ENCODE peak calls at places on chromosomes 11 and 22, in ten cellular contexts. One of them, this sample, is unnamed.

GRCh38 chr11:44309483-44310197 is at the start of gene ALX4:
- DNase-seq in activated naive CD8-positive, alpha-beta T cell treated with anti-CD3 and anti-CD28 coated beads, Interleukin-2, amount 50 U/mL, for 24 hours: peak
- DNase-seq in activated T-cell treated with anti-CD3 and anti-CD28 coated beads, Interleukin-2, amount 50 U/mL, for 1 hour: no peak
- DNase-seq in GM04504: no peak
- DNase-seq in hypothalamus: no peak
- DNase-seq in T-helper 9 cell: no peak
- DNase-seq in activated CD8-positive, alpha-beta memory T cell treated with anti-CD3 and anti-CD28 coated beads, Interleukin-2, amount 50 U/mL, for 4 hours: no peak
- DNase-seq in activated CD4-positive, alpha-beta memory T cell treated with anti-CD3 and anti-CD28 coated beads, Interleukin-2, amount 10 ng/mL, durations not matched to agents 7 days and 5 days: peak
- DNase-seq in dorsolateral prefrontal cortex: no peak
- DNase-seq in NCI-H524 treated with DMSO at 0.1 percent for 48 hours: no peak
- DNase-seq in this sample: peak

GRCh38 chr11:103623933-103624332 is 412.5 kb upstream of the DDI1 start:
- DNase-seq in activated naive CD8-positive, alpha-beta T cell treated with anti-CD3 and anti-CD28 coated beads, Interleukin-2, amount 50 U/mL, for 24 hours: no peak
- DNase-seq in activated T-cell treated with anti-CD3 and anti-CD28 coated beads, Interleukin-2, amount 50 U/mL, for 1 hour: no peak
- DNase-seq in GM04504: no peak
- DNase-seq in hypothalamus: no peak
- DNase-seq in T-helper 9 cell: no peak
- DNase-seq in activated CD8-positive, alpha-beta memory T cell treated with anti-CD3 and anti-CD28 coated beads, Interleukin-2, amount 50 U/mL, for 4 hours: no peak
- DNase-seq in activated CD4-positive, alpha-beta memory T cell treated with anti-CD3 and anti-CD28 coated beads, Interleukin-2, amount 10 ng/mL, durations not matched to agents 7 days and 5 days: no peak
- DNase-seq in dorsolateral prefrontal cortex: no peak
- DNase-seq in NCI-H524 treated with DMSO at 0.1 percent for 48 hours: no peak
- DNase-seq in this sample: no peak

GRCh38 chr11:107708787-107709186 is 3.1 kb downstream of the SLN start:
- DNase-seq in activated naive CD8-positive, alpha-beta T cell treated with anti-CD3 and anti-CD28 coated beads, Interleukin-2, amount 50 U/mL, for 24 hours: no peak
- DNase-seq in activated T-cell treated with anti-CD3 and anti-CD28 coated beads, Interleukin-2, amount 50 U/mL, for 1 hour: no peak
- DNase-seq in GM04504: no peak
- DNase-seq in hypothalamus: no peak
- DNase-seq in T-helper 9 cell: no peak
- DNase-seq in activated CD8-positive, alpha-beta memory T cell treated with anti-CD3 and anti-CD28 coated beads, Interleukin-2, amount 50 U/mL, for 4 hours: no peak
- DNase-seq in activated CD4-positive, alpha-beta memory T cell treated with anti-CD3 and anti-CD28 coated beads, Interleukin-2, amount 10 ng/mL, durations not matched to agents 7 days and 5 days: no peak
- DNase-seq in dorsolateral prefrontal cortex: no peak
- DNase-seq in NCI-H524 treated with DMSO at 0.1 percent for 48 hours: no peak
- DNase-seq in this sample: no peak

GRCh38 chr11:57321996-57322880 is 2.5 kb downstream of the TNKS1BP1 start:
- DNase-seq in activated naive CD8-positive, alpha-beta T cell treated with anti-CD3 and anti-CD28 coated beads, Interleukin-2, amount 50 U/mL, for 24 hours: no peak
- DNase-seq in activated T-cell treated with anti-CD3 and anti-CD28 coated beads, Interleukin-2, amount 50 U/mL, for 1 hour: no peak
- DNase-seq in GM04504: peak
- DNase-seq in hypothalamus: peak
- DNase-seq in T-helper 9 cell: no peak
- DNase-seq in activated CD8-positive, alpha-beta memory T cell treated with anti-CD3 and anti-CD28 coated beads, Interleukin-2, amount 50 U/mL, for 4 hours: no peak
- DNase-seq in activated CD4-positive, alpha-beta memory T cell treated with anti-CD3 and anti-CD28 coated beads, Interleukin-2, amount 10 ng/mL, durations not matched to agents 7 days and 5 days: no peak
- DNase-seq in dorsolateral prefrontal cortex: peak
- DNase-seq in NCI-H524 treated with DMSO at 0.1 percent for 48 hours: no peak
- DNase-seq in this sample: no peak

GRCh38 chr11:125591659-125592304 is 870 bp upstream of the STT3A start:
- DNase-seq in activated naive CD8-positive, alpha-beta T cell treated with anti-CD3 and anti-CD28 coated beads, Interleukin-2, amount 50 U/mL, for 24 hours: peak
- DNase-seq in activated T-cell treated with anti-CD3 and anti-CD28 coated beads, Interleukin-2, amount 50 U/mL, for 1 hour: peak
- DNase-seq in GM04504: peak
- DNase-seq in hypothalamus: no peak
- DNase-seq in T-helper 9 cell: peak
- DNase-seq in activated CD8-positive, alpha-beta memory T cell treated with anti-CD3 and anti-CD28 coated beads, Interleukin-2, amount 50 U/mL, for 4 hours: peak
- DNase-seq in activated CD4-positive, alpha-beta memory T cell treated with anti-CD3 and anti-CD28 coated beads, Interleukin-2, amount 10 ng/mL, durations not matched to agents 7 days and 5 days: peak
- DNase-seq in dorsolateral prefrontal cortex: no peak
- DNase-seq in NCI-H524 treated with DMSO at 0.1 percent for 48 hours: no peak
- DNase-seq in this sample: peak

GRCh38 chr11:44859528-44859925 is 91.2 kb downstream of the TP53I11 start:
- DNase-seq in activated naive CD8-positive, alpha-beta T cell treated with anti-CD3 and anti-CD28 coated beads, Interleukin-2, amount 50 U/mL, for 24 hours: no peak
- DNase-seq in activated T-cell treated with anti-CD3 and anti-CD28 coated beads, Interleukin-2, amount 50 U/mL, for 1 hour: no peak
- DNase-seq in GM04504: no peak
- DNase-seq in hypothalamus: no peak
- DNase-seq in T-helper 9 cell: no peak
- DNase-seq in activated CD8-positive, alpha-beta memory T cell treated with anti-CD3 and anti-CD28 coated beads, Interleukin-2, amount 50 U/mL, for 4 hours: no peak
- DNase-seq in activated CD4-positive, alpha-beta memory T cell treated with anti-CD3 and anti-CD28 coated beads, Interleukin-2, amount 10 ng/mL, durations not matched to agents 7 days and 5 days: no peak
- DNase-seq in dorsolateral prefrontal cortex: no peak
- DNase-seq in NCI-H524 treated with DMSO at 0.1 percent for 48 hours: no peak
- DNase-seq in this sample: no peak

GRCh38 chr22:43526951-43527350 is 115.1 kb downstream of the MPPED1 start:
- DNase-seq in activated naive CD8-positive, alpha-beta T cell treated with anti-CD3 and anti-CD28 coated beads, Interleukin-2, amount 50 U/mL, for 24 hours: no peak
- DNase-seq in activated T-cell treated with anti-CD3 and anti-CD28 coated beads, Interleukin-2, amount 50 U/mL, for 1 hour: no peak
- DNase-seq in GM04504: no peak
- DNase-seq in hypothalamus: no peak
- DNase-seq in T-helper 9 cell: no peak
- DNase-seq in activated CD8-positive, alpha-beta memory T cell treated with anti-CD3 and anti-CD28 coated beads, Interleukin-2, amount 50 U/mL, for 4 hours: no peak
- DNase-seq in activated CD4-positive, alpha-beta memory T cell treated with anti-CD3 and anti-CD28 coated beads, Interleukin-2, amount 10 ng/mL, durations not matched to agents 7 days and 5 days: no peak
- DNase-seq in dorsolateral prefrontal cortex: no peak
- DNase-seq in NCI-H524 treated with DMSO at 0.1 percent for 48 hours: no peak
- DNase-seq in this sample: no peak

GRCh38 chr22:27032121-27032761 is 374.9 kb downstream of the MIAT start:
- DNase-seq in activated naive CD8-positive, alpha-beta T cell treated with anti-CD3 and anti-CD28 coated beads, Interleukin-2, amount 50 U/mL, for 24 hours: no peak
- DNase-seq in activated T-cell treated with anti-CD3 and anti-CD28 coated beads, Interleukin-2, amount 50 U/mL, for 1 hour: no peak
- DNase-seq in GM04504: no peak
- DNase-seq in hypothalamus: peak
- DNase-seq in T-helper 9 cell: no peak
- DNase-seq in activated CD8-positive, alpha-beta memory T cell treated with anti-CD3 and anti-CD28 coated beads, Interleukin-2, amount 50 U/mL, for 4 hours: no peak
- DNase-seq in activated CD4-positive, alpha-beta memory T cell treated with anti-CD3 and anti-CD28 coated beads, Interleukin-2, amount 10 ng/mL, durations not matched to agents 7 days and 5 days: no peak
- DNase-seq in dorsolateral prefrontal cortex: peak
- DNase-seq in NCI-H524 treated with DMSO at 0.1 percent for 48 hours: peak
- DNase-seq in this sample: peak

GRCh38 chr22:20032407-20032991 is 11.6 kb downstream of the TANGO2 start:
- DNase-seq in activated naive CD8-positive, alpha-beta T cell treated with anti-CD3 and anti-CD28 coated beads, Interleukin-2, amount 50 U/mL, for 24 hours: no peak
- DNase-seq in activated T-cell treated with anti-CD3 and anti-CD28 coated beads, Interleukin-2, amount 50 U/mL, for 1 hour: no peak
- DNase-seq in GM04504: no peak
- DNase-seq in hypothalamus: no peak
- DNase-seq in T-helper 9 cell: no peak
- DNase-seq in activated CD8-positive, alpha-beta memory T cell treated with anti-CD3 and anti-CD28 coated beads, Interleukin-2, amount 50 U/mL, for 4 hours: no peak
- DNase-seq in activated CD4-positive, alpha-beta memory T cell treated with anti-CD3 and anti-CD28 coated beads, Interleukin-2, amount 10 ng/mL, durations not matched to agents 7 days and 5 days: no peak
- DNase-seq in dorsolateral prefrontal cortex: no peak
- DNase-seq in NCI-H524 treated with DMSO at 0.1 percent for 48 hours: no peak
- DNase-seq in this sample: no peak

GRCh38 chr11:85682330-85683305 is 3.4 kb downstream of the CCDC89 start:
- DNase-seq in activated naive CD8-positive, alpha-beta T cell treated with anti-CD3 and anti-CD28 coated beads, Interleukin-2, amount 50 U/mL, for 24 hours: peak
- DNase-seq in activated T-cell treated with anti-CD3 and anti-CD28 coated beads, Interleukin-2, amount 50 U/mL, for 1 hour: peak
- DNase-seq in GM04504: no peak
- DNase-seq in hypothalamus: peak
- DNase-seq in T-helper 9 cell: peak
- DNase-seq in activated CD8-positive, alpha-beta memory T cell treated with anti-CD3 and anti-CD28 coated beads, Interleukin-2, amount 50 U/mL, for 4 hours: peak
- DNase-seq in activated CD4-positive, alpha-beta memory T cell treated with anti-CD3 and anti-CD28 coated beads, Interleukin-2, amount 10 ng/mL, durations not matched to agents 7 days and 5 days: peak
- DNase-seq in dorsolateral prefrontal cortex: peak
- DNase-seq in NCI-H524 treated with DMSO at 0.1 percent for 48 hours: peak
- DNase-seq in this sample: no peak

GRCh38 chr11:116101737-116102275 is 597.6 kb upstream of the CADM1 start:
- DNase-seq in activated naive CD8-positive, alpha-beta T cell treated with anti-CD3 and anti-CD28 coated beads, Interleukin-2, amount 50 U/mL, for 24 hours: no peak
- DNase-seq in activated T-cell treated with anti-CD3 and anti-CD28 coated beads, Interleukin-2, amount 50 U/mL, for 1 hour: no peak
- DNase-seq in GM04504: no peak
- DNase-seq in hypothalamus: no peak
- DNase-seq in T-helper 9 cell: no peak
- DNase-seq in activated CD8-positive, alpha-beta memory T cell treated with anti-CD3 and anti-CD28 coated beads, Interleukin-2, amount 50 U/mL, for 4 hours: no peak
- DNase-seq in activated CD4-positive, alpha-beta memory T cell treated with anti-CD3 and anti-CD28 coated beads, Interleukin-2, amount 10 ng/mL, durations not matched to agents 7 days and 5 days: no peak
- DNase-seq in dorsolateral prefrontal cortex: no peak
- DNase-seq in NCI-H524 treated with DMSO at 0.1 percent for 48 hours: no peak
- DNase-seq in this sample: no peak

GRCh38 chr11:123103326-123103980 is 41.5 kb upstream of the HSPA8 start:
- DNase-seq in activated naive CD8-positive, alpha-beta T cell treated with anti-CD3 and anti-CD28 coated beads, Interleukin-2, amount 50 U/mL, for 24 hours: peak
- DNase-seq in activated T-cell treated with anti-CD3 and anti-CD28 coated beads, Interleukin-2, amount 50 U/mL, for 1 hour: peak
- DNase-seq in GM04504: peak
- DNase-seq in hypothalamus: peak
- DNase-seq in T-helper 9 cell: peak
- DNase-seq in activated CD8-positive, alpha-beta memory T cell treated with anti-CD3 and anti-CD28 coated beads, Interleukin-2, amount 50 U/mL, for 4 hours: no peak
- DNase-seq in activated CD4-positive, alpha-beta memory T cell treated with anti-CD3 and anti-CD28 coated beads, Interleukin-2, amount 10 ng/mL, durations not matched to agents 7 days and 5 days: peak
- DNase-seq in dorsolateral prefrontal cortex: peak
- DNase-seq in NCI-H524 treated with DMSO at 0.1 percent for 48 hours: peak
- DNase-seq in this sample: peak

GRCh38 chr11:76885390-76886097 is 24.8 kb downstream of the ACER3 start:
- DNase-seq in activated naive CD8-positive, alpha-beta T cell treated with anti-CD3 and anti-CD28 coated beads, Interleukin-2, amount 50 U/mL, for 24 hours: peak
- DNase-seq in activated T-cell treated with anti-CD3 and anti-CD28 coated beads, Interleukin-2, amount 50 U/mL, for 1 hour: no peak
- DNase-seq in GM04504: no peak
- DNase-seq in hypothalamus: no peak
- DNase-seq in T-helper 9 cell: no peak
- DNase-seq in activated CD8-positive, alpha-beta memory T cell treated with anti-CD3 and anti-CD28 coated beads, Interleukin-2, amount 50 U/mL, for 4 hours: no peak
- DNase-seq in activated CD4-positive, alpha-beta memory T cell treated with anti-CD3 and anti-CD28 coated beads, Interleukin-2, amount 10 ng/mL, durations not matched to agents 7 days and 5 days: no peak
- DNase-seq in dorsolateral prefrontal cortex: no peak
- DNase-seq in NCI-H524 treated with DMSO at 0.1 percent for 48 hours: no peak
- DNase-seq in this sample: no peak

GRCh38 chr11:25566298-25567200 is 765.4 kb upstream of the ANO3 start:
- DNase-seq in activated naive CD8-positive, alpha-beta T cell treated with anti-CD3 and anti-CD28 coated beads, Interleukin-2, amount 50 U/mL, for 24 hours: no peak
- DNase-seq in activated T-cell treated with anti-CD3 and anti-CD28 coated beads, Interleukin-2, amount 50 U/mL, for 1 hour: no peak
- DNase-seq in GM04504: no peak
- DNase-seq in hypothalamus: no peak
- DNase-seq in T-helper 9 cell: no peak
- DNase-seq in activated CD8-positive, alpha-beta memory T cell treated with anti-CD3 and anti-CD28 coated beads, Interleukin-2, amount 50 U/mL, for 4 hours: no peak
- DNase-seq in activated CD4-positive, alpha-beta memory T cell treated with anti-CD3 and anti-CD28 coated beads, Interleukin-2, amount 10 ng/mL, durations not matched to agents 7 days and 5 days: no peak
- DNase-seq in dorsolateral prefrontal cortex: no peak
- DNase-seq in NCI-H524 treated with DMSO at 0.1 percent for 48 hours: no peak
- DNase-seq in this sample: no peak

GRCh38 chr22:41828516-41828915 is 4.4 kb upstream of the SREBF2 start:
- DNase-seq in activated naive CD8-positive, alpha-beta T cell treated with anti-CD3 and anti-CD28 coated beads, Interleukin-2, amount 50 U/mL, for 24 hours: no peak
- DNase-seq in activated T-cell treated with anti-CD3 and anti-CD28 coated beads, Interleukin-2, amount 50 U/mL, for 1 hour: no peak
- DNase-seq in GM04504: no peak
- DNase-seq in hypothalamus: no peak
- DNase-seq in T-helper 9 cell: no peak
- DNase-seq in activated CD8-positive, alpha-beta memory T cell treated with anti-CD3 and anti-CD28 coated beads, Interleukin-2, amount 50 U/mL, for 4 hours: no peak
- DNase-seq in activated CD4-positive, alpha-beta memory T cell treated with anti-CD3 and anti-CD28 coated beads, Interleukin-2, amount 10 ng/mL, durations not matched to agents 7 days and 5 days: no peak
- DNase-seq in dorsolateral prefrontal cortex: no peak
- DNase-seq in NCI-H524 treated with DMSO at 0.1 percent for 48 hours: no peak
- DNase-seq in this sample: no peak

This sample was measured in NT2/D1.